ENCODE peak calls at places on chromosome 3, in seven cellular contexts. K, J, L, O, D, X and Z are unnamed samples.

GRCh38 chr3:189602471-189602870 is 28.7 kb upstream of the TP63 start:
- DNase-seq in D (no peak), K (no peak), J (no peak), L (no peak), X (no peak), O (peak), Z (no peak)

GRCh38 chr3:52554026-52554755 is 17.8 kb downstream of the UQCC5 start:
- DNase-seq in D (no peak), J (no peak), X (no peak), K (no peak), O (peak), L (no peak), Z (no peak)

GRCh38 chr3:135147657-135148056 is 352.6 kb downstream of the EPHB1 start:
- DNase-seq in J (no peak), X (no peak), K (no peak), O (no peak), D (no peak), L (no peak), Z (no peak)

GRCh38 chr3:140910860-140911259 is 30.8 kb upstream of the SLC25A36 start:
- DNase-seq in X (peak), D (no peak), O (peak), J (no peak), L (no peak), K (no peak), Z (no peak)

GRCh38 chr3:180408654-180409053 is 193.3 kb upstream of the TTC14 start:
- DNase-seq in J (no peak), X (no peak), K (no peak), O (no peak), D (no peak), L (no peak), Z (no peak)

GRCh38 chr3:114444216-114444615 is 150.4 kb downstream of the TIGIT start:
- DNase-seq in K (no peak), L (no peak), D (no peak), X (no peak), O (no peak), J (no peak), Z (no peak)

GRCh38 chr3:33360136-33360825 is 79.9 kb downstream of the UBP1 start:
- DNase-seq in D (no peak), J (no peak), O (no peak), L (no peak), X (no peak), K (peak), Z (no peak)

GRCh38 chr3:79560698-79561097 is 207.1 kb downstream of the ROBO1 start:
- DNase-seq in D (no peak), L (no peak), J (no peak), K (no peak), O (no peak), X (no peak), Z (no peak)

GRCh38 chr3:133881492-133881891 is 14.2 kb downstream of the RAB6B start:
- DNase-seq in O (no peak), K (no peak), X (no peak), L (no peak), J (no peak), D (no peak), Z (no peak)

GRCh38 chr3:136351905-136352304 is 101.8 kb downstream of the PCCB start:
- DNase-seq in D (no peak), L (no peak), X (no peak), J (no peak), K (no peak), O (no peak), Z (no peak)

GRCh38 chr3:124570232-124570631 is 160.0 kb upstream of the UMPS start:
- DNase-seq in L (no peak), O (no peak), D (no peak), J (no peak), K (no peak), X (no peak), Z (no peak)

GRCh38 chr3:99504258-99504657 is 134.1 kb upstream of the COL8A1 start:
- DNase-seq in D (no peak), O (no peak), J (no peak), K (no peak), X (no peak), L (no peak), Z (no peak)

GRCh38 chr3:64595253-64595694 is 92.5 kb downstream of the ADAMTS9 start:
- DNase-seq in K (no peak), X (no peak), O (no peak), J (peak), L (no peak), D (peak), Z (no peak)